ENCODE peak calls at places on chromosome 19, in eight cellular contexts. One of them, this sample, is unnamed.

GRCh38 chr19:16161848-16162247 is 11.5 kb downstream of the CIB3 start:
- DNase-seq in heart left ventricle: no peak
- DNase-seq in activated CD8-positive, alpha-beta memory T cell treated with anti-CD3 and anti-CD28 coated beads for 4 hours: no peak
- DNase-seq in retina: no peak
- DNase-seq in AG04450: peak; percentile 41
- DNase-seq in NCI-H2029 treated with DMSO at 0.1 percent for 48 hours: no peak
- DNase-seq in Calu3: peak; percentile 20
- DNase-seq in fibroblast of mammary gland: peak; percentile 91
- DNase-seq in this sample: no peak

GRCh38 chr19:47158367-47158791 is 27.7 kb downstream of the SAE1 start:
- DNase-seq in heart left ventricle: no peak
- DNase-seq in activated CD8-positive, alpha-beta memory T cell treated with anti-CD3 and anti-CD28 coated beads for 4 hours: no peak
- DNase-seq in retina: no peak
- DNase-seq in AG04450: no peak
- DNase-seq in NCI-H2029 treated with DMSO at 0.1 percent for 48 hours: no peak
- DNase-seq in Calu3: no peak
- DNase-seq in fibroblast of mammary gland: no peak
- DNase-seq in this sample: no peak

GRCh38 chr19:38336638-38337359 is 1.2 kb downstream of the CATSPERG start:
- DNase-seq in heart left ventricle: peak; percentile 96
- DNase-seq in activated CD8-positive, alpha-beta memory T cell treated with anti-CD3 and anti-CD28 coated beads for 4 hours: peak; percentile 88
- DNase-seq in retina: peak; percentile 89
- DNase-seq in AG04450: peak; percentile 67
- DNase-seq in NCI-H2029 treated with DMSO at 0.1 percent for 48 hours: peak; percentile 97
- DNase-seq in Calu3: peak; percentile 99
- DNase-seq in fibroblast of mammary gland: peak; percentile 82
- DNase-seq in this sample: peak; percentile 90

GRCh38 chr19:33278403-33279269 is 23.7 kb downstream of the CEBPA start:
- DNase-seq in heart left ventricle: no peak
- DNase-seq in activated CD8-positive, alpha-beta memory T cell treated with anti-CD3 and anti-CD28 coated beads for 4 hours: no peak
- DNase-seq in retina: no peak
- DNase-seq in AG04450: no peak
- DNase-seq in NCI-H2029 treated with DMSO at 0.1 percent for 48 hours: no peak
- DNase-seq in Calu3: no peak
- DNase-seq in fibroblast of mammary gland: no peak
- DNase-seq in this sample: no peak

GRCh38 chr19:35963514-35963913 is 27.3 kb downstream of the LRFN3 start:
- DNase-seq in heart left ventricle: no peak
- DNase-seq in activated CD8-positive, alpha-beta memory T cell treated with anti-CD3 and anti-CD28 coated beads for 4 hours: no peak
- DNase-seq in retina: peak; percentile 62
- DNase-seq in AG04450: peak; percentile 21
- DNase-seq in NCI-H2029 treated with DMSO at 0.1 percent for 48 hours: no peak
- DNase-seq in Calu3: peak; percentile 59
- DNase-seq in fibroblast of mammary gland: peak; percentile 64
- DNase-seq in this sample: no peak

GRCh38 chr19:13926715-13927114 is 11.5 kb downstream of the PODNL1 start:
- DNase-seq in heart left ventricle: no peak
- DNase-seq in activated CD8-positive, alpha-beta memory T cell treated with anti-CD3 and anti-CD28 coated beads for 4 hours: no peak
- DNase-seq in retina: no peak
- DNase-seq in AG04450: no peak
- DNase-seq in NCI-H2029 treated with DMSO at 0.1 percent for 48 hours: no peak
- DNase-seq in Calu3: no peak
- DNase-seq in fibroblast of mammary gland: no peak
- DNase-seq in this sample: no peak

GRCh38 chr19:1295169-1296012 is 9.7 kb downstream of the EFNA2 start:
- DNase-seq in heart left ventricle: no peak
- DNase-seq in activated CD8-positive, alpha-beta memory T cell treated with anti-CD3 and anti-CD28 coated beads for 4 hours: no peak
- DNase-seq in retina: no peak
- DNase-seq in AG04450: no peak
- DNase-seq in NCI-H2029 treated with DMSO at 0.1 percent for 48 hours: no peak
- DNase-seq in Calu3: no peak
- DNase-seq in fibroblast of mammary gland: no peak
- DNase-seq in this sample: no peak

GRCh38 chr19:35070471-35070870 is 28.9 kb downstream of the HPN start:
- DNase-seq in heart left ventricle: no peak
- DNase-seq in activated CD8-positive, alpha-beta memory T cell treated with anti-CD3 and anti-CD28 coated beads for 4 hours: no peak
- DNase-seq in retina: no peak
- DNase-seq in AG04450: no peak
- DNase-seq in NCI-H2029 treated with DMSO at 0.1 percent for 48 hours: no peak
- DNase-seq in Calu3: no peak
- DNase-seq in fibroblast of mammary gland: no peak
- DNase-seq in this sample: no peak

GRCh38 chr19:47699360-47699917 is 13.8 kb upstream of the EHD2 start:
- DNase-seq in heart left ventricle: no peak
- DNase-seq in activated CD8-positive, alpha-beta memory T cell treated with anti-CD3 and anti-CD28 coated beads for 4 hours: no peak
- DNase-seq in retina: peak; percentile 68
- DNase-seq in AG04450: no peak
- DNase-seq in NCI-H2029 treated with DMSO at 0.1 percent for 48 hours: no peak
- DNase-seq in Calu3: peak; percentile 78
- DNase-seq in fibroblast of mammary gland: peak; percentile 45
- DNase-seq in this sample: peak; percentile 33

GRCh38 chr19:35296644-35297514 is 4.9 kb downstream of the MAG start:
- DNase-seq in heart left ventricle: no peak
- DNase-seq in activated CD8-positive, alpha-beta memory T cell treated with anti-CD3 and anti-CD28 coated beads for 4 hours: no peak
- DNase-seq in retina: no peak
- DNase-seq in AG04450: no peak
- DNase-seq in NCI-H2029 treated with DMSO at 0.1 percent for 48 hours: no peak
- DNase-seq in Calu3: no peak
- DNase-seq in fibroblast of mammary gland: no peak
- DNase-seq in this sample: no peak

GRCh38 chr19:53865918-53866696 is 1.6 kb upstream of the MYADM start:
- DNase-seq in heart left ventricle: peak; percentile 90
- DNase-seq in activated CD8-positive, alpha-beta memory T cell treated with anti-CD3 and anti-CD28 coated beads for 4 hours: no peak
- DNase-seq in retina: peak; percentile 92
- DNase-seq in AG04450: no peak
- DNase-seq in NCI-H2029 treated with DMSO at 0.1 percent for 48 hours: no peak
- DNase-seq in Calu3: peak; percentile 94
- DNase-seq in fibroblast of mammary gland: peak; percentile 45
- DNase-seq in this sample: no peak

GRCh38 chr19:47379398-47379938 is 30.4 kb downstream of the DHX34 start:
- DNase-seq in heart left ventricle: no peak
- DNase-seq in activated CD8-positive, alpha-beta memory T cell treated with anti-CD3 and anti-CD28 coated beads for 4 hours: no peak
- DNase-seq in retina: peak; percentile 54
- DNase-seq in AG04450: no peak
- DNase-seq in NCI-H2029 treated with DMSO at 0.1 percent for 48 hours: no peak
- DNase-seq in Calu3: no peak
- DNase-seq in fibroblast of mammary gland: no peak
- DNase-seq in this sample: no peak

GRCh38 chr19:54096642-54097106 is 3.9 kb downstream of the OSCAR start:
- DNase-seq in heart left ventricle: no peak
- DNase-seq in activated CD8-positive, alpha-beta memory T cell treated with anti-CD3 and anti-CD28 coated beads for 4 hours: no peak
- DNase-seq in retina: no peak
- DNase-seq in AG04450: no peak
- DNase-seq in NCI-H2029 treated with DMSO at 0.1 percent for 48 hours: no peak
- DNase-seq in Calu3: peak; percentile 22
- DNase-seq in fibroblast of mammary gland: peak; percentile 57
- DNase-seq in this sample: no peak

GRCh38 chr19:38122402-38123093 is 101.5 kb downstream of the DPF1 start:
- DNase-seq in heart left ventricle: no peak
- DNase-seq in activated CD8-positive, alpha-beta memory T cell treated with anti-CD3 and anti-CD28 coated beads for 4 hours: no peak
- DNase-seq in retina: no peak
- DNase-seq in AG04450: no peak
- DNase-seq in NCI-H2029 treated with DMSO at 0.1 percent for 48 hours: no peak
- DNase-seq in Calu3: no peak
- DNase-seq in fibroblast of mammary gland: no peak
- DNase-seq in this sample: no peak

GRCh38 chr19:30227661-30228112 is 144.5 kb upstream of the ZNF536 start:
- DNase-seq in heart left ventricle: peak; percentile 73
- DNase-seq in activated CD8-positive, alpha-beta memory T cell treated with anti-CD3 and anti-CD28 coated beads for 4 hours: no peak
- DNase-seq in retina: peak; percentile 92
- DNase-seq in AG04450: no peak
- DNase-seq in NCI-H2029 treated with DMSO at 0.1 percent for 48 hours: no peak
- DNase-seq in Calu3: peak; percentile 68
- DNase-seq in fibroblast of mammary gland: peak; percentile 12
- DNase-seq in this sample: peak; percentile 12

GRCh38 chr19:41746593-41747227 is 8.6 kb upstream of the CEACAM6 start:
- DNase-seq in heart left ventricle: peak; percentile 50
- DNase-seq in activated CD8-positive, alpha-beta memory T cell treated with anti-CD3 and anti-CD28 coated beads for 4 hours: peak; percentile 10
- DNase-seq in retina: peak; percentile 24
- DNase-seq in AG04450: no peak
- DNase-seq in NCI-H2029 treated with DMSO at 0.1 percent for 48 hours: peak; percentile 88
- DNase-seq in Calu3: peak; percentile 72
- DNase-seq in fibroblast of mammary gland: peak; percentile 57
- DNase-seq in this sample: peak; percentile 71

GRCh38 chr19:3478409-3479176 is 1.7 kb downstream of the SMIM24 start:
- DNase-seq in heart left ventricle: no peak
- DNase-seq in activated CD8-positive, alpha-beta memory T cell treated with anti-CD3 and anti-CD28 coated beads for 4 hours: no peak
- DNase-seq in retina: no peak
- DNase-seq in AG04450: no peak
- DNase-seq in NCI-H2029 treated with DMSO at 0.1 percent for 48 hours: no peak
- DNase-seq in Calu3: no peak
- DNase-seq in fibroblast of mammary gland: no peak
- DNase-seq in this sample: no peak

GRCh38 chr19:2494447-2495129 is 18.7 kb downstream of the GADD45B start:
- DNase-seq in heart left ventricle: peak; percentile 90
- DNase-seq in activated CD8-positive, alpha-beta memory T cell treated with anti-CD3 and anti-CD28 coated beads for 4 hours: no peak
- DNase-seq in retina: peak; percentile 83
- DNase-seq in AG04450: no peak
- DNase-seq in NCI-H2029 treated with DMSO at 0.1 percent for 48 hours: peak; percentile 10
- DNase-seq in Calu3: peak; percentile 33
- DNase-seq in fibroblast of mammary gland: peak; percentile 77
- DNase-seq in this sample: no peak

GRCh38 chr19:29478578-29479565 is 46.9 kb upstream of the VSTM2B start:
- DNase-seq in heart left ventricle: no peak
- DNase-seq in activated CD8-positive, alpha-beta memory T cell treated with anti-CD3 and anti-CD28 coated beads for 4 hours: no peak
- DNase-seq in retina: peak; percentile 81
- DNase-seq in AG04450: no peak
- DNase-seq in NCI-H2029 treated with DMSO at 0.1 percent for 48 hours: no peak
- DNase-seq in Calu3: peak; percentile 31
- DNase-seq in fibroblast of mammary gland: no peak
- DNase-seq in this sample: peak; percentile 14

GRCh38 chr19:10013834-10014618 is 743 bp downstream of the RDH8 start:
- DNase-seq in heart left ventricle: no peak
- DNase-seq in activated CD8-positive, alpha-beta memory T cell treated with anti-CD3 and anti-CD28 coated beads for 4 hours: no peak
- DNase-seq in retina: no peak
- DNase-seq in AG04450: no peak
- DNase-seq in NCI-H2029 treated with DMSO at 0.1 percent for 48 hours: no peak
- DNase-seq in Calu3: no peak
- DNase-seq in fibroblast of mammary gland: no peak
- DNase-seq in this sample: no peak

GRCh38 chr19:44890366-44891015 is 563 bp upstream of the TOMM40 start:
- DNase-seq in heart left ventricle: no peak
- DNase-seq in activated CD8-positive, alpha-beta memory T cell treated with anti-CD3 and anti-CD28 coated beads for 4 hours: no peak
- DNase-seq in retina: peak; percentile 99
- DNase-seq in AG04450: peak; percentile 99
- DNase-seq in NCI-H2029 treated with DMSO at 0.1 percent for 48 hours: peak; percentile 100
- DNase-seq in Calu3: peak; percentile 100
- DNase-seq in fibroblast of mammary gland: peak; percentile 100
- DNase-seq in this sample: peak; percentile 100

GRCh38 chr19:51490676-51491075 is 10.9 kb downstream of the SIGLEC12 start:
- DNase-seq in heart left ventricle: no peak
- DNase-seq in activated CD8-positive, alpha-beta memory T cell treated with anti-CD3 and anti-CD28 coated beads for 4 hours: no peak
- DNase-seq in retina: no peak
- DNase-seq in AG04450: no peak
- DNase-seq in NCI-H2029 treated with DMSO at 0.1 percent for 48 hours: no peak
- DNase-seq in Calu3: no peak
- DNase-seq in fibroblast of mammary gland: no peak
- DNase-seq in this sample: no peak

GRCh38 chr19:4415352-4415751 is 12.9 kb downstream of the CHAF1A start:
- DNase-seq in heart left ventricle: no peak
- DNase-seq in activated CD8-positive, alpha-beta memory T cell treated with anti-CD3 and anti-CD28 coated beads for 4 hours: no peak
- DNase-seq in retina: no peak
- DNase-seq in AG04450: no peak
- DNase-seq in NCI-H2029 treated with DMSO at 0.1 percent for 48 hours: no peak
- DNase-seq in Calu3: no peak
- DNase-seq in fibroblast of mammary gland: no peak
- DNase-seq in this sample: no peak

GRCh38 chr19:10461047-10461949 is 41.0 kb downstream of the PDE4A start:
- DNase-seq in heart left ventricle: peak; percentile 95
- DNase-seq in activated CD8-positive, alpha-beta memory T cell treated with anti-CD3 and anti-CD28 coated beads for 4 hours: peak; percentile 63
- DNase-seq in retina: peak; percentile 91
- DNase-seq in AG04450: peak; percentile 77
- DNase-seq in NCI-H2029 treated with DMSO at 0.1 percent for 48 hours: peak; percentile 89
- DNase-seq in Calu3: peak; percentile 32
- DNase-seq in fibroblast of mammary gland: peak; percentile 91
- DNase-seq in this sample: no peak

GRCh38 chr19:44346556-44346955 is 9.9 kb downstream of the ZNF112 start:
- DNase-seq in heart left ventricle: no peak
- DNase-seq in activated CD8-positive, alpha-beta memory T cell treated with anti-CD3 and anti-CD28 coated beads for 4 hours: no peak
- DNase-seq in retina: no peak
- DNase-seq in AG04450: no peak
- DNase-seq in NCI-H2029 treated with DMSO at 0.1 percent for 48 hours: no peak
- DNase-seq in Calu3: no peak
- DNase-seq in fibroblast of mammary gland: no peak
- DNase-seq in this sample: no peak

GRCh38 chr19:12872255-12872654 is 9.0 kb downstream of the DNASE2 start:
- DNase-seq in heart left ventricle: no peak
- DNase-seq in activated CD8-positive, alpha-beta memory T cell treated with anti-CD3 and anti-CD28 coated beads for 4 hours: no peak
- DNase-seq in retina: no peak
- DNase-seq in AG04450: no peak
- DNase-seq in NCI-H2029 treated with DMSO at 0.1 percent for 48 hours: no peak
- DNase-seq in Calu3: no peak
- DNase-seq in fibroblast of mammary gland: no peak
- DNase-seq in this sample: no peak

GRCh38 chr19:16397791-16398529 is 73.3 kb downstream of the KLF2 start:
- DNase-seq in heart left ventricle: peak; percentile 32
- DNase-seq in activated CD8-positive, alpha-beta memory T cell treated with anti-CD3 and anti-CD28 coated beads for 4 hours: no peak
- DNase-seq in retina: no peak
- DNase-seq in AG04450: no peak
- DNase-seq in NCI-H2029 treated with DMSO at 0.1 percent for 48 hours: no peak
- DNase-seq in Calu3: no peak
- DNase-seq in fibroblast of mammary gland: no peak
- DNase-seq in this sample: no peak

GRCh38 chr19:681029-681626 is 4.9 kb downstream of the FSTL3 start:
- DNase-seq in heart left ventricle: no peak
- DNase-seq in activated CD8-positive, alpha-beta memory T cell treated with anti-CD3 and anti-CD28 coated beads for 4 hours: no peak
- DNase-seq in retina: no peak
- DNase-seq in AG04450: no peak
- DNase-seq in NCI-H2029 treated with DMSO at 0.1 percent for 48 hours: no peak
- DNase-seq in Calu3: peak; percentile 81
- DNase-seq in fibroblast of mammary gland: no peak
- DNase-seq in this sample: no peak

GRCh38 chr19:13781547-13781946 is 7.3 kb downstream of the C19orf53 start:
- DNase-seq in heart left ventricle: peak; percentile 75
- DNase-seq in activated CD8-positive, alpha-beta memory T cell treated with anti-CD3 and anti-CD28 coated beads for 4 hours: no peak
- DNase-seq in retina: peak; percentile 37
- DNase-seq in AG04450: no peak
- DNase-seq in NCI-H2029 treated with DMSO at 0.1 percent for 48 hours: peak; percentile 38
- DNase-seq in Calu3: peak; percentile 53
- DNase-seq in fibroblast of mammary gland: peak; percentile 83
- DNase-seq in this sample: peak; percentile 75

GRCh38 chr19:12364391-12365093 is 941 bp downstream of the ZNF442 start:
- DNase-seq in heart left ventricle: peak; percentile 32
- DNase-seq in activated CD8-positive, alpha-beta memory T cell treated with anti-CD3 and anti-CD28 coated beads for 4 hours: no peak
- DNase-seq in retina: no peak
- DNase-seq in AG04450: no peak
- DNase-seq in NCI-H2029 treated with DMSO at 0.1 percent for 48 hours: no peak
- DNase-seq in Calu3: peak; percentile 2
- DNase-seq in fibroblast of mammary gland: peak; percentile 7
- DNase-seq in this sample: no peak

GRCh38 chr19:55244004-55244680 is 14.7 kb downstream of the PPP6R1 start:
- DNase-seq in heart left ventricle: peak; percentile 7
- DNase-seq in activated CD8-positive, alpha-beta memory T cell treated with anti-CD3 and anti-CD28 coated beads for 4 hours: no peak
- DNase-seq in retina: no peak
- DNase-seq in AG04450: no peak
- DNase-seq in NCI-H2029 treated with DMSO at 0.1 percent for 48 hours: no peak
- DNase-seq in Calu3: no peak
- DNase-seq in fibroblast of mammary gland: no peak
- DNase-seq in this sample: no peak

GRCh38 chr19:51702103-51702753 is 9.1 kb downstream of the SPACA6 start:
- DNase-seq in heart left ventricle: peak; percentile 78
- DNase-seq in activated CD8-positive, alpha-beta memory T cell treated with anti-CD3 and anti-CD28 coated beads for 4 hours: peak; percentile 19
- DNase-seq in retina: no peak
- DNase-seq in AG04450: no peak
- DNase-seq in NCI-H2029 treated with DMSO at 0.1 percent for 48 hours: no peak
- DNase-seq in Calu3: no peak
- DNase-seq in fibroblast of mammary gland: peak; percentile 62
- DNase-seq in this sample: no peak

GRCh38 chr19:45716314-45717130 is 14.2 kb downstream of the FBXO46 start:
- DNase-seq in heart left ventricle: no peak
- DNase-seq in activated CD8-positive, alpha-beta memory T cell treated with anti-CD3 and anti-CD28 coated beads for 4 hours: no peak
- DNase-seq in retina: no peak
- DNase-seq in AG04450: no peak
- DNase-seq in NCI-H2029 treated with DMSO at 0.1 percent for 48 hours: peak; percentile 20
- DNase-seq in Calu3: peak; percentile 28
- DNase-seq in fibroblast of mammary gland: peak; percentile 11
- DNase-seq in this sample: no peak

GRCh38 chr19:46860125-46860845 is 512 bp upstream of the ARHGAP35 start:
- DNase-seq in heart left ventricle: peak; percentile 99
- DNase-seq in activated CD8-positive, alpha-beta memory T cell treated with anti-CD3 and anti-CD28 coated beads for 4 hours: peak; percentile 88
- DNase-seq in retina: peak; percentile 99
- DNase-seq in AG04450: peak; percentile 97
- DNase-seq in NCI-H2029 treated with DMSO at 0.1 percent for 48 hours: peak; percentile 94
- DNase-seq in Calu3: peak; percentile 99
- DNase-seq in fibroblast of mammary gland: peak; percentile 97
- DNase-seq in this sample: peak; percentile 99